ENCODE peak calls at places on chromosomes 7 and 10, in ten cellular contexts. Q is SK-N-SH, T is K562, E is GM12878, I is A549, U is suprapubic skin, R is sigmoid colon, X is tibial nerve, B is HepG2, M is stomach. H is an unnamed sample. For H3K4me1, the result is how much of the 10 kb centered on the place peaks cover.

GRCh38 chr7:150406565-150407421 is 27.7 kb downstream of the ZNF775 start:
- DNase-seq in Q (no peak), T (no peak), E (peak), I (no peak), U (peak), R (peak), X (no peak), B (peak), M (no peak), H (no peak)

GRCh38 chr10:59622320-59622901 is 87.2 kb downstream of the SLC16A9 start:
- DNase-seq in Q (peak), T (peak), E (no peak), I (peak), U (no peak), R (no peak), X (no peak), B (peak), M (peak), H (peak)

GRCh38 chr10:86876748-86877147 is 80.7 kb downstream of the MMRN2 start:
- DNase-seq in Q (no peak), T (no peak), E (no peak), I (no peak), U (no peak), R (no peak), X (no peak), B (no peak), M (no peak), H (no peak)

GRCh38 chr7:101465131-101465530 is 102.5 kb downstream of the COL26A1 start:
- DNase-seq in Q (no peak), T (no peak), E (no peak), I (no peak), U (no peak), R (peak), X (no peak), B (no peak), M (no peak), H (no peak)

GRCh38 chr10:42816917-42817316 is 34.3 kb downstream of the BMS1 start:
- DNase-seq in Q (no peak), T (no peak), E (no peak), I (no peak), U (no peak), R (no peak), X (no peak), B (no peak), M (no peak), H (no peak)

GRCh38 chr10:61780732-61781131 is 118.0 kb downstream of the CABCOCO1 start:
- DNase-seq in Q (no peak), T (no peak), E (no peak), I (no peak), U (no peak), R (no peak), X (no peak), B (no peak), M (no peak), H (no peak)

GRCh38 chr10:21673668-21674067 is 139.6 kb downstream of the MLLT10 start:
- DNase-seq in Q (no peak), T (no peak), E (no peak), I (no peak), U (no peak), R (no peak), X (no peak), B (no peak), M (no peak), H (no peak)

GRCh38 chr7:157271991-157272324 is 64.8 kb upstream of the DNAJB6 start:
- DNase-seq in Q (no peak), T (no peak), E (no peak), I (no peak), U (no peak), R (peak), X (peak), B (peak), M (peak), H (no peak)

GRCh38 chr7:149734514-149735075 is 38.8 kb downstream of the ZNF467 start:
- DNase-seq in Q (no peak), T (no peak), E (no peak), I (no peak), U (no peak), R (peak), X (no peak), B (no peak), M (no peak), H (no peak)

GRCh38 chr7:101803203-101804086 is 14.0 kb upstream of the CUX1 start:
- DNase-seq in Q (no peak), T (no peak), E (no peak), I (no peak), U (no peak), R (no peak), X (no peak), B (peak), M (no peak), H (no peak)

GRCh38 chr10:52314007-52314821 is at the start of gene DKK1:
- DNase-seq in Q (peak), T (no peak), E (no peak), I (peak), U (peak), R (peak), X (peak), B (peak), M (peak), H (peak)

GRCh38 chr7:17557305-17557704 is 258.9 kb downstream of the AHR start:
- DNase-seq in Q (no peak), T (no peak), E (no peak), I (no peak), U (no peak), R (no peak), X (no peak), B (no peak), M (no peak), H (no peak)

GRCh38 chr10:575312-576129 is 113.9 kb downstream of the DIP2C start:
- DNase-seq in Q (no peak), T (no peak), E (no peak), I (no peak), U (no peak), R (no peak), X (no peak), B (no peak), M (no peak), H (no peak)

GRCh38 chr10:66747451-66747850 is 178.4 kb upstream of the LRRTM3 start:
- DNase-seq in Q (no peak), T (no peak), E (no peak), I (no peak), U (no peak), R (no peak), X (no peak), B (no peak), M (no peak), H (no peak)

GRCh38 chr7:101576993-101577392 is 52.1 kb downstream of the MYL10 start:
- DNase-seq in Q (no peak), T (no peak), E (no peak), I (no peak), U (peak), R (no peak), X (no peak), B (no peak), M (no peak), H (no peak)

GRCh38 chr10:131736321-131736980 is 164.4 kb upstream of the PPP2R2D start:
- DNase-seq in Q (peak), T (no peak), E (no peak), I (no peak), U (peak), R (peak), X (no peak), B (no peak), M (peak), H (peak)

GRCh38 chr10:131737543-131738395 is 163.0 kb upstream of the PPP2R2D start:
- DNase-seq in Q (peak), T (no peak), E (no peak), I (no peak), U (no peak), R (peak), X (no peak), B (no peak), M (peak), H (no peak)

GRCh38 chr10:131739201-131739600 is 161.6 kb upstream of the PPP2R2D start:
- DNase-seq in Q (no peak), T (no peak), E (no peak), I (no peak), U (no peak), R (peak), X (no peak), B (no peak), M (peak), H (no peak)

GRCh38 chr10:131735577-131735976 is 165.2 kb upstream of the PPP2R2D start:
- DNase-seq in Q (no peak), T (no peak), E (no peak), I (no peak), U (no peak), R (peak), X (no peak), B (no peak), M (peak), H (no peak)

DNA sequence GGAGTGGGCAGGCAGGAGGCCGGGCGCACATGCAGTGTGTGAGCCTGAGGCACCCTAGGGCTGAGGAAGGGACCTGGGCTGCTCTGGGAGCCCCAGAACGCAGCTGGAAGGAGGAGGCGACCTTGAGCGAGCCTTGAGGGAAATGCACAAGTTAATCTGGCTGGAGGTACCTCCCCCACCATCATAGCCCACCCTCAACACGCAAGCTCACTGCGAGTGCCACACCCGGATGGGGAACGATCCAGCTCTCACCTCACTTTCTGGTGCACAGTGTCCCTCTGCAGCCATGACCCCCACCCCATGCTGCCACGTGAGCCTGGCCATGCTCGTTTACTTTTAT is 162.4 kb upstream of the PPP2R2D start:
- DNase-seq in Q (no peak), T (no peak), E (no peak), I (no peak), U (no peak), R (peak), X (no peak), B (no peak), M (peak), H (no peak)
- TF ChIP-seq EP300 in Q (no peak), T (no peak), E (no peak), I (no peak), U (no peak), R (no peak), X (no peak), B (no peak), M (no peak), H (no peak)

DNA sequence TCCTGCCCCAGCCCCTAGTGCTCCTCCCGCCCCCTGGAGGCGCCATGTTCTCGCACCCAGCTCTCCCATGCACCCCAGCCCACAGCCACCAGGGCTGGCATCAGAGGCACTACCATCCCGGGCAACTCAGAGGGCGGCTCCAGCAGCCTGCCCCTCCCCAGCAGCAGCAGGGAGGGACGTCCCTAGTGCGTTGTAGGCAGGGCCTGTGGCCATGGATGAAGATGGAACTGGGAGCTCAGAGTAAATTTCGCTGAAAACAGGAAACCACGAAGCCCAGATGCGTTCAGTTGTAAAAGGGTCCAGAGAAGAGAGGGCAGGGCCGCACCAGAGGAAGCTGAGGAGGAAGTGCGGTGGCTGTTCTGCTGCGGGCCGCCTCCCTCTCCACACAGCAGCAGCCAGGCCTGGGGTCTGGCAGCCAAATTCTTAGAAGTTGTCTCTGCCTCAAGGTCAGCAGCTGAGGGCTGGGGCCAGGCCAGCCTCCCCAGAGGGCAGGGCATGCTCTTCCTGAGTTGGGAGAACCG is 24.6 kb downstream of the VSIR start:
- DNase-seq in Q (peak), T (peak), E (peak), I (no peak), U (no peak), R (peak), X (peak), B (no peak), M (peak), H (peak)
- TF ChIP-seq CTCF in Q (no peak), T (no peak), E (peak), I (no peak), U (no peak), R (no peak), X (no peak), B (no peak), M (no peak), H (no peak)

GRCh38 chr10:84335516-84335915 is 7.1 kb downstream of the CCSER2 start:
- DNase-seq in Q (peak), T (no peak), E (no peak), I (no peak), U (no peak), R (no peak), X (no peak), B (no peak), M (no peak), H (no peak)
- H3K4me1 ChIP-seq in Q (under half), T (under half), E (under half), I (under half), U (under half), R (under half), X (under half), B (under half), M (half or more), H (under half)

GRCh38 chr10:117483056-117483590 is 59.4 kb upstream of the EMX2 start:
- DNase-seq in Q (no peak), T (no peak), E (no peak), I (no peak), U (no peak), R (no peak), X (no peak), B (no peak), M (no peak), H (no peak)

GRCh38 chr10:117486606-117487005 is 55.9 kb upstream of the EMX2 start:
- DNase-seq in Q (no peak), T (no peak), E (no peak), I (no peak), U (no peak), R (no peak), X (no peak), B (no peak), M (no peak), H (no peak)

GRCh38 chr10:117492504-117492903 is 50.0 kb upstream of the EMX2 start:
- DNase-seq in Q (no peak), T (no peak), E (no peak), I (no peak), U (no peak), R (no peak), X (no peak), B (no peak), M (no peak), H (no peak)

DNA sequence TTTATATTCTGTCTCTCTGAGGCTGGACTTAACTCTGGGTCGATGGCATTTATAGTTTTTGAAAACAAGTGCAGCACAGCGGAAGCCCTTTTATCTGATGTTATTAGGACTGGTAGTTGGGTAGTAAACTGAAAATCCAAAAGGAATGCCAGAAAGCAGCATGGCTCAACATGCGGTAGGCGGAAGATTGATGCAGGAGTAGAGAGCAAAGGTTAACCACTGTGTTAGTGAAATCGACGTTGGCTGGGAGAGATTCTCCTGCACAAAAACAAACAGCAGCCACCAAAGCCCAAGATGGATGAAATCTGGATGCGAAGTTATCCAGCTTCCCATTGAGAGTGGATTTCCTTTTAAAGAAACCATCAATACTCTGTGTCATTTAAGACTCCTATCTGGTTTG is 54.5 kb upstream of the EMX2 start:
- DNase-seq in Q (no peak), T (no peak), E (no peak), I (no peak), U (no peak), R (no peak), X (no peak), B (peak), M (no peak), H (no peak)
- TF ChIP-seq EP300 in Q (no peak), T (no peak), E (no peak), I (no peak), U (no peak), R (no peak), X (no peak), B (no peak), M (no peak), H (no peak)

GRCh38 chr10:132643709-132644543 is 106.3 kb downstream of the INPP5A start:
- DNase-seq in Q (peak), T (no peak), E (no peak), I (no peak), U (peak), R (peak), X (no peak), B (no peak), M (no peak), H (no peak)
- TF ChIP-seq CTCF in Q (no peak), T (no peak), E (no peak), I (no peak), U (no peak), R (no peak), X (no peak), B (peak), M (no peak), H (no peak)

GRCh38 chr7:54989826-54990225 is 29.0 kb upstream of the EGFR start:
- DNase-seq in Q (no peak), T (no peak), E (no peak), I (no peak), U (no peak), R (no peak), X (no peak), B (no peak), M (no peak), H (no peak)

GRCh38 chr7:54991341-54991740 is 27.5 kb upstream of the EGFR start:
- DNase-seq in Q (no peak), T (no peak), E (no peak), I (no peak), U (no peak), R (no peak), X (no peak), B (no peak), M (no peak), H (no peak)

GRCh38 chr7:54986716-54987115 is 32.1 kb upstream of the EGFR start:
- DNase-seq in Q (no peak), T (no peak), E (no peak), I (no peak), U (no peak), R (no peak), X (no peak), B (no peak), M (no peak), H (no peak)

GRCh38 chr7:54987772-54988171 is 31.0 kb upstream of the EGFR start:
- DNase-seq in Q (no peak), T (no peak), E (no peak), I (no peak), U (no peak), R (no peak), X (no peak), B (peak), M (no peak), H (no peak)

GRCh38 chr7:54988516-54988915 is 30.3 kb upstream of the EGFR start:
- DNase-seq in Q (no peak), T (no peak), E (no peak), I (no peak), U (no peak), R (no peak), X (no peak), B (no peak), M (no peak), H (no peak)
- H3K4me1 ChIP-seq in Q (under half), T (under half), E (under half), I (half or more), U (under half), R (under half), X (under half), B (under half), M (under half), H (under half)

GRCh38 chr10:78335691-78336401 is 302.2 kb downstream of the RPS24 start:
- DNase-seq in Q (peak), T (no peak), E (no peak), I (no peak), U (no peak), R (peak), X (peak), B (no peak), M (no peak), H (peak)

GRCh38 chr10:78335371-78335690 is 301.7 kb downstream of the RPS24 start:
- DNase-seq in Q (no peak), T (no peak), E (no peak), I (no peak), U (no peak), R (no peak), X (no peak), B (no peak), M (no peak), H (no peak)

GRCh38 chr10:78337646-78338391 is 304.2 kb downstream of the RPS24 start:
- DNase-seq in Q (no peak), T (no peak), E (no peak), I (no peak), U (peak), R (peak), X (no peak), B (no peak), M (peak), H (no peak)

GRCh38 chr10:78337016-78337415 is 303.4 kb downstream of the RPS24 start:
- DNase-seq in Q (no peak), T (no peak), E (no peak), I (no peak), U (no peak), R (peak), X (no peak), B (no peak), M (peak), H (no peak)

GRCh38 chr10:78336402-78336791 is 302.7 kb downstream of the RPS24 start:
- DNase-seq in Q (no peak), T (no peak), E (no peak), I (no peak), U (no peak), R (no peak), X (no peak), B (no peak), M (peak), H (no peak)
- TF ChIP-seq EP300 in Q (no peak), T (no peak), E (no peak), I (no peak), U (no peak), R (no peak), X (no peak), B (no peak), M (no peak), H (no peak)

H was measured in upper lobe of left lung.